ENCODE peak calls at places on chromosomes 4 and X, in nine cellular contexts. O, Z, C, A, S, H, N, Y and I are unnamed samples.

GRCh38 chr4:182748949-182749348 is 168.2 kb downstream of the DCTD start:
- DNase-seq in A (no peak), N (no peak), Z (no peak), S (no peak), O (no peak), C (no peak), H (no peak), Y (no peak), I (no peak)

GRCh38 chrX:17521871-17522693 is 147.1 kb downstream of the NHS start:
- DNase-seq in Y (no peak), O (peak), N (peak), H (no peak), S (peak), A (peak), Z (peak), C (no peak), I (no peak)

GRCh38 chrX:22081475-22082092 is 49.5 kb downstream of the PHEX start:
- DNase-seq in H (no peak), C (no peak), S (peak), Z (peak), O (peak), N (peak), A (peak), Y (peak), I (no peak)

GRCh38 chr4:111649308-111649707 is 495.9 kb upstream of the FAM241A start:
- DNase-seq in S (no peak), Z (no peak), H (no peak), O (peak), A (no peak), C (no peak), Y (no peak), N (no peak), I (no peak)

GRCh38 chr4:173001571-173001970 is 167.0 kb upstream of the GALNT7 start:
- DNase-seq in Y (no peak), Z (no peak), N (no peak), S (no peak), C (no peak), H (no peak), A (peak), O (no peak), I (no peak)

GRCh38 chrX:41875142-41875541 is 48.2 kb downstream of the CASK start:
- DNase-seq in Z (no peak), S (no peak), O (no peak), Y (no peak), A (peak), C (no peak), N (no peak), H (no peak), I (no peak)

GRCh38 chr4:169159614-169160013 is 111.1 kb downstream of the SH3RF1 start:
- DNase-seq in O (no peak), N (no peak), A (peak), Z (no peak), S (no peak), Y (no peak), C (no peak), H (no peak), I (no peak)

GRCh38 chr4:17284323-17285175 is 227.3 kb downstream of the QDPR start:
- DNase-seq in Y (no peak), Z (no peak), H (no peak), A (no peak), O (no peak), C (no peak), S (no peak), N (no peak), I (no peak)

GRCh38 chr4:183074288-183074990 is 24.6 kb upstream of the WWC2 start:
- DNase-seq in Z (no peak), S (no peak), H (no peak), O (peak), C (no peak), A (peak), N (no peak), Y (no peak), I (no peak)

GRCh38 chr4:25031077-25031606 is 396 bp upstream of the LGI2 start:
- DNase-seq in S (no peak), Y (no peak), H (peak), O (peak), C (no peak), N (no peak), Z (peak), A (no peak), I (no peak)

GRCh38 chr4:74671074-74671698 is 123.1 kb downstream of the BTC start:
- DNase-seq in A (peak), O (peak), Y (peak), C (no peak), S (peak), H (no peak), N (peak), Z (peak), I (peak)

GRCh38 chr4:16667464-16667863 is 231.0 kb downstream of the LDB2 start:
- DNase-seq in Y (no peak), Z (no peak), O (no peak), S (no peak), H (no peak), C (no peak), A (peak), N (no peak), I (peak)

GRCh38 chr4:30719363-30720020 is 677 bp upstream of the PCDH7 start:
- DNase-seq in Y (peak), N (no peak), O (peak), H (peak), C (no peak), S (no peak), A (peak), Z (peak), I (peak)

GRCh38 chrX:53356186-53356585 is 66.3 kb downstream of the SMC1A start:
- DNase-seq in S (no peak), A (no peak), O (peak), Z (peak), N (no peak), Y (no peak), C (no peak), H (no peak), I (peak)

GRCh38 chr4:24973471-24974251 is 57.1 kb downstream of the LGI2 start:
- DNase-seq in Y (peak), O (no peak), A (peak), H (peak), Z (no peak), S (peak), N (no peak), C (no peak), I (peak)

GRCh38 chrX:125137521-125137920 is 182.2 kb upstream of the TEX13C start:
- DNase-seq in O (no peak), A (no peak), H (no peak), S (peak), Z (no peak), N (no peak), Y (no peak), C (no peak), I (no peak)

GRCh38 chr4:87309625-87310024 is 13.1 kb downstream of the HSD17B13 start:
- DNase-seq in Y (no peak), N (no peak), C (no peak), O (no peak), H (no peak), A (no peak), S (no peak), Z (no peak), I (no peak)

GRCh38 chr4:26729547-26729946 is 131.1 kb upstream of the STIM2 start:
- DNase-seq in O (no peak), H (no peak), Z (no peak), C (no peak), Y (no peak), N (no peak), A (no peak), S (no peak), I (no peak)

GRCh38 chr4:140851032-140851636 is 94.9 kb upstream of the TBC1D9 start:
- DNase-seq in C (no peak), S (peak), N (peak), A (peak), Z (no peak), O (peak), H (no peak), Y (no peak), I (peak)

GRCh38 chr4:173520921-173521473 is 9.0 kb downstream of the HAND2 start:
- DNase-seq in A (no peak), C (no peak), Y (no peak), O (no peak), Z (no peak), S (no peak), H (no peak), N (no peak), I (no peak)

GRCh38 chrX:150227321-150227860 is 135.7 kb upstream of the MAMLD1 start:
- DNase-seq in C (no peak), Y (no peak), O (no peak), N (no peak), H (no peak), A (peak), S (no peak), Z (no peak), I (no peak)